ENCODE peak calls at places on chromosome 3, in four cellular contexts. One of them, this sample, is unnamed.

GRCh38 chr3:157920804-157921203 is 185.4 kb downstream of the SHOX2 start:
- DNase-seq in smooth muscle cell of the brain vasculature: no peak
- DNase-seq in fibroblast of the aortic adventitia: no peak
- DNase-seq in amniotic epithelial cell: no peak
- DNase-seq in this sample: no peak

GRCh38 chr3:160065282-160065681 is 76.6 kb downstream of the IL12A start:
- DNase-seq in fibroblast of the aortic adventitia: no peak
- DNase-seq in smooth muscle cell of the brain vasculature: no peak
- DNase-seq in amniotic epithelial cell: no peak
- DNase-seq in this sample: no peak

GRCh38 chr3:99765042-99765942 is 52.4 kb upstream of the CMSS1 start:
- DNase-seq in fibroblast of the aortic adventitia: peak
- DNase-seq in amniotic epithelial cell: peak
- DNase-seq in smooth muscle cell of the brain vasculature: no peak
- DNase-seq in this sample: no peak

GRCh38 chr3:5663604-5664003 is 476.1 kb downstream of the EDEM1 start:
- DNase-seq in fibroblast of the aortic adventitia: no peak
- DNase-seq in amniotic epithelial cell: no peak
- DNase-seq in smooth muscle cell of the brain vasculature: no peak
- DNase-seq in this sample: no peak

GRCh38 chr3:119810018-119810435 is 28.1 kb downstream of the NR1I2 start:
- DNase-seq in smooth muscle cell of the brain vasculature: no peak
- DNase-seq in amniotic epithelial cell: peak
- DNase-seq in fibroblast of the aortic adventitia: peak
- DNase-seq in this sample: peak

GRCh38 chr3:51813539-51813938 is 34.5 kb upstream of the IQCF6 start:
- DNase-seq in smooth muscle cell of the brain vasculature: no peak
- DNase-seq in fibroblast of the aortic adventitia: no peak
- DNase-seq in amniotic epithelial cell: no peak
- DNase-seq in this sample: peak

GRCh38 chr3:188901126-188901525 is 270.6 kb upstream of the TPRG1 start:
- DNase-seq in fibroblast of the aortic adventitia: peak
- DNase-seq in smooth muscle cell of the brain vasculature: no peak
- DNase-seq in amniotic epithelial cell: no peak
- DNase-seq in this sample: peak

GRCh38 chr3:139774570-139775302 is 97.0 kb upstream of the NMNAT3 start:
- DNase-seq in amniotic epithelial cell: peak
- DNase-seq in smooth muscle cell of the brain vasculature: peak
- DNase-seq in fibroblast of the aortic adventitia: peak
- DNase-seq in this sample: peak

GRCh38 chr3:37457392-37458065 is 283.1 kb upstream of the LRRFIP2 start:
- DNase-seq in amniotic epithelial cell: no peak
- DNase-seq in smooth muscle cell of the brain vasculature: no peak
- DNase-seq in fibroblast of the aortic adventitia: no peak
- DNase-seq in this sample: no peak

GRCh38 chr3:59127071-59127470 is 77.2 kb upstream of the CFAP20DC start:
- DNase-seq in amniotic epithelial cell: peak
- DNase-seq in smooth muscle cell of the brain vasculature: peak
- DNase-seq in fibroblast of the aortic adventitia: peak
- DNase-seq in this sample: peak

GRCh38 chr3:151837057-151837456 is 23.1 kb downstream of the AADAC start:
- DNase-seq in smooth muscle cell of the brain vasculature: no peak
- DNase-seq in fibroblast of the aortic adventitia: peak
- DNase-seq in amniotic epithelial cell: peak
- DNase-seq in this sample: peak

GRCh38 chr3:72452745-72453144 is 395.5 kb downstream of the SHQ1 start:
- DNase-seq in fibroblast of the aortic adventitia: no peak
- DNase-seq in amniotic epithelial cell: no peak
- DNase-seq in smooth muscle cell of the brain vasculature: no peak
- DNase-seq in this sample: no peak

GRCh38 chr3:18797378-18797777 is 350.9 kb upstream of the KCNH8 start:
- DNase-seq in amniotic epithelial cell: no peak
- DNase-seq in fibroblast of the aortic adventitia: no peak
- DNase-seq in smooth muscle cell of the brain vasculature: no peak
- DNase-seq in this sample: no peak